ENCODE peak calls at places on chromosomes 5 and 9, in four cellular contexts. O is stomach, K is HepG2, N is esophagus muscularis mucosa. U is an unnamed sample.
A peak's percentile ranks its signal among the peaks of the same experiment; 100 is the strongest.

GRCh38 chr5:141747152-141747640 is 65.2 kb upstream of the ARAP3 start:
- DNase-seq in O (peak; percentile 78), N (no peak), K (no peak), U (peak; percentile 88)

GRCh38 chr5:143985832-143986485 is 174.0 kb downstream of the HMHB1 start:
- DNase-seq in K (no peak), N (no peak), O (no peak), U (no peak)

GRCh38 chr9:136204838-136205706 is at the start of gene LHX3:
- DNase-seq in K (no peak), N (no peak), O (no peak), U (no peak)

GRCh38 chr5:83368835-83369234 is 102.7 kb upstream of the VCAN start:
- DNase-seq in O (no peak), K (no peak), N (no peak), U (no peak)

GRCh38 chr5:98770158-98770910 is 3.1 kb upstream of the RGMB start:
- DNase-seq in K (peak; percentile 41), O (peak; percentile 54), N (no peak), U (peak; percentile 49)

GRCh38 chr5:158780656-158781237 is 319.0 kb downstream of the EBF1 start:
- DNase-seq in K (no peak), O (no peak), N (no peak), U (no peak)

GRCh38 chr5:68282001-68282400 is 66.4 kb downstream of the PIK3R1 start:
- DNase-seq in O (no peak), N (no peak), K (no peak), U (no peak)

GRCh38 chr5:139385061-139385889 is 2.2 kb upstream of the SLC23A1 start:
- DNase-seq in K (peak; percentile 73), N (no peak), O (peak; percentile 52), U (no peak)

GRCh38 chr9:136900988-136901515 is 14.7 kb downstream of the TRAF2 start:
- DNase-seq in N (no peak), O (peak; percentile 36), K (no peak), U (no peak)

GRCh38 chr5:1176473-1177391 is 24.7 kb upstream of the SLC6A19 start:
- DNase-seq in K (no peak), O (no peak), N (no peak), U (peak; percentile 81)

GRCh38 chr9:130480673-130481072 is 35.9 kb downstream of the ASS1 start:
- DNase-seq in N (no peak), K (no peak), O (no peak), U (no peak)

GRCh38 chr9:127614961-127615360 is 2.9 kb downstream of the STXBP1 start:
- DNase-seq in K (no peak), O (no peak), N (no peak), U (peak; percentile 34)

GRCh38 chr5:571791-572190 is 40.3 kb upstream of the CEP72 start:
- DNase-seq in N (no peak), K (no peak), O (no peak), U (no peak)

GRCh38 chr5:74541381-74541781 is 99.1 kb downstream of the ENC1 start:
- DNase-seq in N (no peak), O (no peak), K (no peak), U (no peak)

GRCh38 chr5:156678484-156678883 is 171.6 kb upstream of the PPP1R2B start:
- DNase-seq in N (no peak), K (no peak), O (peak; percentile 25), U (no peak)

GRCh38 chr9:89234636-89235035 is 56.0 kb upstream of the SHC3 start:
- DNase-seq in N (peak; percentile 37), K (no peak), O (no peak), U (peak; percentile 90)

GRCh38 chr9:131840220-131840619 is 100.3 kb upstream of the RAPGEF1 start:
- DNase-seq in N (no peak), O (no peak), K (no peak), U (no peak)

GRCh38 chr5:173324115-173325001 is 3.9 kb downstream of the STC2 start:
- DNase-seq in O (peak; percentile 76), K (no peak), N (no peak), U (peak; percentile 61)

GRCh38 chr5:39517800-39518199 is 93.0 kb upstream of the DAB2 start:
- DNase-seq in K (no peak), N (no peak), O (no peak), U (no peak)

GRCh38 chr5:82259172-82259800 is 18.9 kb downstream of the RPS23 start:
- DNase-seq in N (no peak), O (no peak), K (no peak), U (no peak)

GRCh38 chr9:121686930-121687541 is 35.6 kb downstream of the DAB2IP start:
- DNase-seq in O (peak; percentile 87), K (peak; percentile 63), N (no peak), U (peak; percentile 72)

GRCh38 chr5:170109059-170110031 is 3.6 kb downstream of the FOXI1 start:
- DNase-seq in N (no peak), K (no peak), O (no peak), U (no peak)

GRCh38 chr9:69932901-69933300 is 110.7 kb upstream of the MAMDC2 start:
- DNase-seq in K (peak; percentile 36), O (no peak), N (no peak), U (no peak)

GRCh38 chr5:73617510-73618279 is 8.3 kb upstream of the ARHGEF28 start:
- DNase-seq in O (peak; percentile 42), K (no peak), N (no peak), U (no peak)

GRCh38 chr5:72634444-72634843 is 127.2 kb upstream of the ZNF366 start:
- DNase-seq in K (no peak), N (no peak), O (no peak), U (no peak)

GRCh38 chr5:124706729-124707361 is 39.6 kb downstream of the ZNF608 start:
- DNase-seq in N (no peak), O (peak; percentile 52), K (peak; percentile 9), U (no peak)

GRCh38 chr5:11319851-11320580 is 559.0 kb upstream of the DAP start:
- DNase-seq in N (no peak), O (no peak), K (peak; percentile 10), U (no peak)

GRCh38 chr9:80899208-80899607 is 790.1 kb downstream of the TLE1 start:
- DNase-seq in O (no peak), K (no peak), N (no peak), U (no peak)

GRCh38 chr5:62208218-62208852 is 97.7 kb upstream of the KIF2A start:
- DNase-seq in N (no peak), O (no peak), K (peak; percentile 58), U (no peak)

GRCh38 chr5:17428176-17428800 is 69.7 kb upstream of the TAF11L2 start:
- DNase-seq in K (no peak), O (no peak), N (no peak), U (no peak)

GRCh38 chr5:17429353-17429752 is 68.7 kb upstream of the TAF11L2 start:
- DNase-seq in N (no peak), O (no peak), K (no peak), U (no peak)

GRCh38 chr5:17424674-17425073 is 73.4 kb upstream of the TAF11L2 start:
- DNase-seq in K (no peak), O (no peak), N (no peak), U (no peak)

GRCh38 chr5:17426104-17426739 is 71.8 kb upstream of the TAF11L2 start:
- DNase-seq in K (no peak), O (no peak), N (no peak), U (no peak)

DNA sequence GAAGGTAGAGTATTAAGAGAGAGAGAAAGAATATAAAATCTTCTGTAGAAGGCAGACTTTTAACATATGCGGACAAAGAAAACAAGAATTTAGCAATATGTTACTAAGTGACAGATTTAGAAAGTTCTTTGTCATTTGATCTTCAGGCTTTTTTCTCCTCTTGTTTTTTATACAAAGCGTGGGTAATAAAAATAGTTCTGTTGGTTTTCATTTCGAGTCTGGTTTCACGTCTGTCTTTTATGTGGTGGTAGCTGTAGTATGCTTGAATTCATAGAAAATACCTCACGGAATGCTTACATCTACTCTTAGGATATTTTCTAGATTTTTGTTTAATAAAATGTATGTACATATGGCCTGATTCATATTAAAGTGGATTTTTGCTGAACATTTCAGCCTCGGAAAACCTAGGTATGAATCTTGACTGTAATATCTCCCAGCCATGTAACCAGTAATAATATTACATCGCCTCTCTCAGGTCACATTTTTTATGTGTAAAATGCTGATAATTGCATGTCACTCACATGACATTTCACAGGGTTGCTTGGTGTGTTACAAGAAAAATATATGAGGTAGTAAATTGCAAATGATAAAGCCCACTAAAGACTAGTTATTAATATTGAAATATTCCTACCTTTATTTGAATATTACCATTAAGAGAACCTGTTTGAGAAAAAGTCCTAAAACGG is 72.5 kb upstream of the TAF11L2 start:
- DNase-seq in O (no peak), K (no peak), N (no peak), U (no peak)
- TF ChIP-seq EP300 in O (no peak), K (no peak), N (no peak), U (no peak)

GRCh38 chr5:8953911-8954310 is 592.0 kb downstream of the SEMA5A start:
- DNase-seq in N (no peak), K (no peak), O (no peak), U (no peak)
- TF ChIP-seq POLR2AphosphoS5 in N (no peak), K (no peak), O (no peak), U (no peak)

DNA sequence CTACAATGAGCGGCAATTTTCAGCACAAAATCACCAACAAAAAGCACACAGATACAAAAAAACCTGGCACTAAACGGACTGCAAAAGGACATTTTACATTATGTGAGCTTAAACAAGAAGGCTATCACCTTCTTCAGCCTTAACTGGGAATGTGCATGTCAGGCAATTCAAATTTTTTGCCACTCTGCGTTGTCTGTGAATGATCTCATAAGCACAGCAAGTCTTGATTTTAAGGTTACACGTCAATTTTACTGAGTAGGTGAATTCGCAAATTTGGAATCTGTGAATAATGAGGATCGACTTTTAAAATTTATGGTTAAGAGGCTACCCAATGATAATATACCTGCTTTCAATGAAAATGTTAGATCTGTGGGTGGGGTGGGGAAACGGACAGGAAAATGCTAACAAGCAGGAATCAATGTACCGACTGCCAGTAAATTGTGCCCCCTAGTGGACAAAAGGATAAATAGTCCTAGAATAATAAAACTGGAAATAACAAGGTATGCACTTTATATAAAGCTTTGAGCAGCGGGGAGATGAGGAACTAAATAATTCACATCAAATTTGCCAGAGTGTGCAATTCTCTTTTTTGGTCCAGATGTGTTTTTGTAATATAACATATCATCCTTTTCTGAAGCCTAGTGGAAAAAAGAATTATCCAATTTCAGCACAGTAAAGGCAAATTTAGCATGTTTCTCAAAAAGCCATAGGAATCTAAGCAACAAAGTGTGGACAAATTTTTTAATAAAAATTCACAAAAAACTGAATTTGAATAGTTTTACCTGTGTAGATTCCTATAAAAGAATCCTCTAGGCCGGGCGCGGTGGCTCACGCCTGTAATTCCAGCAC is 20.5 kb downstream of the EQTN start:
- DNase-seq in O (no peak), N (no peak), K (peak; percentile 45), U (no peak)
- TF ChIP-seq CTCF in O (no peak), N (peak; percentile 84), K (peak; percentile 73), U (peak; percentile 62)

DNA sequence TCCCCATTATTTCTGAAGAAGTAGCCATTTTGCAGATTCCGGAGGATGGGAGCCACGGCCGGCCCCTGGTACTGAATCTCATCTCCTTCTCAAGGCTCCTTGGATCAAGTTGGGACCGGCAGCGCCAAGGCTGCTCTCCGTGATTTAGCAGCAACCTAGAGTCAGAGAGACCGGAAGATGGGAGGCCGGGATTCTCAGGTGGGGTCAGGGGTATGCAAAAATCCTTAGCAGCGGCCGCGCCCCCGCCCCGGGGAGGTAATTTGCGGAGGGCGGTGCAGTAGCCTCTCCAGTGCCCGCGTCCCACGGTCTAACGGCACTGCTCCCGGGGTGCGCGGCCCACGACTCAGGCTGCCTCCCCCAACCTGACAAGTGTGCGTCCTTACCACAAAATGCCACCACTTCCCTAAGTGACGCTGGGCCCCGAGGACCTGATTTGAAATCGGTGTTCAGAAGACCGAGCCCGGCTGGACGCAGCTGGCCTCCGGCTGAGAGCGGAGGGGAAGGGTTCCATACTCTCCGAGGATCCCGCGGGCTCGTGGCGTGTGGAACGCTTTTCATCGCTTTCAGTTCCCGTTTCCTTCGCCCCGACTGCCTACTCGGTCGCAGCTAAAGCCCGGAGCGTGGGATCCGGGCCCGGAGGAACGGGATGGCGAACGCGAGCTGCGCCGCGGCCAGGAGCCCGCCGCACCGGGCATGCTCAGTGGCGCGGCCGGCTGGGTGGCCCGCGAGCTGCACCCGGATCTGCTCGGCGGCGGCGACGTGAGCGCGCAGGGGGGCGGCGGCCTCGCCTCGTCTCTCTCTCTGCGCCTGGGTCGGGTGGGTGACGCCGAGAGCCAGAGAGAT is at the start of gene SCAMP1:
- DNase-seq in O (peak; percentile 94), N (peak; percentile 97), K (peak; percentile 77), U (peak; percentile 99)
- TF ChIP-seq EP300 in O (no peak), N (no peak), K (no peak), U (no peak)

U was measured in upper lobe of left lung.